ENCODE peak calls at places on chromosomes 2 and 18, in five cellular contexts. I is CD8-positive, alpha-beta T cell; T is neural progenitor cell; F is cardiac fibroblast; Q is skeletal muscle cell. A is an unnamed sample.

GRCh38 chr2:43764086-43764710 is 9.6 kb upstream of the DYNC2LI1 start:
- DNase-seq in I (no peak), T (no peak), F (no peak), Q (no peak), A (no peak)

GRCh38 chr2:204743368-204743960 is 198.2 kb downstream of the PARD3B start:
- DNase-seq in I (no peak), T (no peak), F (no peak), Q (no peak), A (peak; percentile 61)

GRCh38 chr2:8277921-8278571 is 403.8 kb upstream of the ID2 start:
- DNase-seq in I (no peak), T (no peak), F (no peak), Q (no peak), A (no peak)

GRCh38 chr2:200379481-200380120 is 73.1 kb downstream of the SPATS2L start:
- DNase-seq in I (no peak), T (peak; percentile 69), F (no peak), Q (no peak), A (no peak)

GRCh38 chr2:235690082-235690808 is 196.4 kb downstream of the AGAP1 start:
- DNase-seq in I (no peak), T (no peak), F (no peak), Q (no peak), A (no peak)

GRCh38 chr2:69385443-69386151 is 1.4 kb downstream of the GFPT1 start:
- DNase-seq in I (no peak), T (no peak), F (peak; percentile 65), Q (no peak), A (peak; percentile 21)

GRCh38 chr2:1808921-1809551 is 64.7 kb upstream of the PXDN start:
- DNase-seq in I (no peak), T (no peak), F (no peak), Q (no peak), A (no peak)

GRCh38 chr2:25132296-25132630 is 36.1 kb downstream of the POMC start:
- DNase-seq in I (no peak), T (peak; percentile 82), F (no peak), Q (no peak), A (no peak)

GRCh38 chr2:120066708-120067547 is 54.1 kb downstream of the EPB41L5 start:
- DNase-seq in I (no peak), T (no peak), F (peak; percentile 19), Q (no peak), A (peak; percentile 21)

GRCh38 chr2:100482741-100483140 is 12.5 kb downstream of the NMS start:
- DNase-seq in I (no peak), T (peak; percentile 8), F (peak; percentile 11), Q (no peak), A (no peak)

GRCh38 chr18:51044928-51045587 is 15.0 kb downstream of the SMAD4 start:
- DNase-seq in I (no peak), T (peak; percentile 50), F (no peak), Q (no peak), A (no peak)

GRCh38 chr2:113699048-113699447 is 57.4 kb downstream of the SLC35F5 start:
- DNase-seq in I (no peak), T (no peak), F (no peak), Q (no peak), A (no peak)

GRCh38 chr2:53636616-53637015 is 131.0 kb upstream of the CHAC2 start:
- DNase-seq in I (no peak), T (no peak), F (no peak), Q (no peak), A (no peak)

DNA sequence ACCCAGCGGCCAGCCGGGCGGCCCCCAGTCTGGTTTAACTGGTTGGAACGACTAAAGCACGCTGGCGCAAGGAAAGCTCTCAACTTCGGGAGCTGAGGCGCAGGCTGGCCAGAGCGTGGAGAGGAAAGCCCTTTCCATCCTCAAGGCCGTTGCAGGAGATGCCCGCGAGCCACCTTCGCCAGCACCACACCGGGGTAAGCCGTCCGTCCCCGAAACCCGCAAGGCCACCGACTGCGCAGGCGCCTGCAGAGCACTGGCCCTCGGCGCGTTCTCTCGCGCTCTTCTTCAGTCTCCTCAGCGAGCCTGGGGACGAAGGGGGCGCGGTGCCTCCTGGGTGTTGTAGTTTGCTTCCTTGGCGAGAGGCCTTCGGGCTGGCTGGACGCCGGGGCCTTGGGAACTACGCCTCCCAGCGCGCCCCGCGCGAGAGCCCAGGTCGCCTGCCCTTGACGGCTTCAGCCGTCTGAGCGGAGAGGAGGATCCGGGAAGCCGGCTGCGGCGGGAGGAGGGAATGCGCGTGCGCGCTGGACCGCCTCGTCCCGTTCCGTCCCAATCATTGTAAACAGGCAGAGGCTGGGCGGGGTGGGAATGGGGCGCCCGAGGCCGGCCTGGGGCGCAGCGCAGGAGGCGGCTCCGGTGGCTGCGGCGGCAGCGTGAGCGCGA is at the start of gene RALBP1:
- DNase-seq in I (peak; percentile 98), T (peak; percentile 100), F (peak; percentile 100), Q (peak; percentile 98), A (peak; percentile 100)
- H3K4me3 ChIP-seq in I (peak within 1 kb of the TSS; percentile 93), T (peak within 1 kb of the TSS; percentile 84), F (peak within 1 kb of the TSS; percentile 89), Q (peak within 1 kb of the TSS; percentile 97), A (peak within 1 kb of the TSS; percentile 100)

GRCh38 chr2:48309900-48310299 is 220.1 kb upstream of the STON1 start:
- DNase-seq in I (no peak), T (no peak), F (no peak), Q (no peak), A (no peak)
- H3K4me3 ChIP-seq in I (no peak overlapping the region), T (no peak overlapping the region), F (no peak overlapping the region), Q (no peak overlapping the region), A (no peak overlapping the region)

DNA sequence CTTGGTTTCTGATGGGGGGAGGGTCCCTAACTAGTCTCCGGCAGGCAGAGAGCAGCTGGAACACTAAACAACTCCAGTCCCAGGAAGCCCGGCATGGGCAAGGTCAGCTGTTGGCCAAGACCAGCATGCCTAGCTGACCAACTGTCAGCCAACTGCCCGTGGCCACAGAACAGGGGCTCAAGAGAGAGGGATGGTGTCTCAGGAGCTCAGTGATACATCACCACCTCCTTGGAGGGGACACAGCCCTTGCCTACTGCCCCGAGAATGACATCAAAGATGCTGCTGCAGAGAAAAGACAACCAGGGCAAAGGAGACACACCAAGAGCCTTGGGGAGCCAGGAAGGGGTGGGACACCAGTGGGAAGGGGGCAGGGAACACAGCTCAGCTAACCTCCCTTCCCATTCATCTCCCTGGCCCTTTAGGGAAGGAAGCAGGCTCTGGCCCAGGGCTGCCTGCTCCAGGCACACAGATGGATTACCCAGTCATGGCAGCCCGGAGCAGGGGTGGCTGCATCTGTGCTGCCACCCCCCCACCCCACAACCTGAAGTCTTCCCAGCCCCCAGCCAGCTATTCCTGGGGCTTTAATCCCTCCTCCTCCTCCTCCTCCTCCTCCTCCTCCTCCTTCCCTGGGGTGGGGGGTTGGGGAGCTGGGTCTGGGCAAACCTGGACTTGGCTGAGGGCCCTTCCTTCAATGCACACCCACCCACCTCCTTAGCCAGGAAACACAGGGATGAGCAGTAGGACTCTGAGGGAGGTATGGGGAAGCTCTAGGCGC is 1.9 kb downstream of the BIN1 start:
- DNase-seq in I (no peak), T (peak; percentile 30), F (no peak), Q (no peak), A (no peak)
- H3K4me3 ChIP-seq in I (no peak overlapping the region), T (peak overlapping the region; percentile 61), F (peak overlapping the region; percentile 80), Q (peak overlapping the region; percentile 93), A (peak overlapping the region; percentile 68)

DNA sequence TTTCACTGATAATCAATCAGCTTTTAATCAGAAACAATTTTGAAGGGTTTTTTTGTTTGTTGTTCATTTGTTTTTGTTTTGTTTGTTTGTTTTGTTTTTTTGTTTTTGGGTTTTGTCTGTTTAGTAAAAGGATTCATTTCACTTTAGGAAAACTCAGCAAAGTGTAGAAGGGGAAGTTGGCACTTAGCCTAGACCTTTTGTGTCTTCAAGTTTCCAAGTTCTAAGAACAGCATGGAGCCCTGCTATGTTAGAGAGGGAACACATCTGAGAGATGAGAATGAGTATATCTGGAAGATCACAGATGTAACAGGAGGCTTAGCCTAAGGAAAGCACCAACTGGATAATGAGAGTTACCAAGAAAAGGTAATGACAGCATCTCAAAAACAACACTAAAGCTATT is 501.5 kb downstream of the ERBB4 start:
- DNase-seq in I (no peak), T (no peak), F (no peak), Q (no peak), A (no peak)
- H3K4me3 ChIP-seq in I (no peak overlapping the region), T (no peak overlapping the region), F (no peak overlapping the region), Q (no peak overlapping the region), A (no peak overlapping the region)

DNA sequence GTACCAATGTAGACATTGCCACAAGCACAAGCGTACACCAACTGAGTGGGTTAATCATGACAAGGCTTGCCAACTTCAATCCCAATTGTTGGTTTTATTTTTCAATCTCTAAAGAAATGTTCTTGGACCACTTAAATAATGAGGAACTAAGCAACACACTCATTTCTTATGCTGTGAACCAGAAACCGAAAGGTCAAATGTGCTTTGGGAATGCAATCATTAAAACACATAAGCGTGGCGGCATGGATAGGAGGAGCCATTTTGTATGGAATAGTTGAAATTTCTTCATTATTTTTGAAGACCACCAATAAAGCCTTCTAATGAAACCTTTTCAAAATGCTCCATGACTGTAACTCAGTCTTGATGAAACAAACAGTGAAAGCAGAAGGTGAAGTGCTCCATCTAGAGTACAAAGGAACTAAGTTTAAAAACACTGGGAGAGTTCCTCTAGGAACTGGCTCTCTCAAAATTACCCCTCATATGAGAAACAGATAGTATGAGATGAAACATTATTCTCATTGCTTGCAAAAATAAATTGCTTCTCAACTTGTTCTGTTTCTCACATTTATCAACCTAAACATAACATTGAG is 113.2 kb upstream of the CHST9 start:
- DNase-seq in I (no peak), T (peak; percentile 31), F (no peak), Q (no peak), A (no peak)
- H3K4me3 ChIP-seq in I (no peak overlapping the region), T (no peak overlapping the region), F (no peak overlapping the region), Q (no peak overlapping the region), A (no peak overlapping the region)

GRCh38 chr2:285990-286389 is 1.9 kb downstream of the ALKAL2 start:
- DNase-seq in I (no peak), T (no peak), F (no peak), Q (no peak), A (no peak)

GRCh38 chr2:286774-287392 is 1.0 kb downstream of the ALKAL2 start:
- DNase-seq in I (no peak), T (peak; percentile 58), F (peak; percentile 20), Q (no peak), A (peak; percentile 16)

GRCh38 chr2:285506-285905 is 2.4 kb downstream of the ALKAL2 start:
- DNase-seq in I (no peak), T (no peak), F (peak; percentile 75), Q (peak; percentile 61), A (no peak)

GRCh38 chr2:283996-284794 is 3.7 kb downstream of the ALKAL2 start:
- DNase-seq in I (no peak), T (peak; percentile 58), F (no peak), Q (no peak), A (no peak)

DNA sequence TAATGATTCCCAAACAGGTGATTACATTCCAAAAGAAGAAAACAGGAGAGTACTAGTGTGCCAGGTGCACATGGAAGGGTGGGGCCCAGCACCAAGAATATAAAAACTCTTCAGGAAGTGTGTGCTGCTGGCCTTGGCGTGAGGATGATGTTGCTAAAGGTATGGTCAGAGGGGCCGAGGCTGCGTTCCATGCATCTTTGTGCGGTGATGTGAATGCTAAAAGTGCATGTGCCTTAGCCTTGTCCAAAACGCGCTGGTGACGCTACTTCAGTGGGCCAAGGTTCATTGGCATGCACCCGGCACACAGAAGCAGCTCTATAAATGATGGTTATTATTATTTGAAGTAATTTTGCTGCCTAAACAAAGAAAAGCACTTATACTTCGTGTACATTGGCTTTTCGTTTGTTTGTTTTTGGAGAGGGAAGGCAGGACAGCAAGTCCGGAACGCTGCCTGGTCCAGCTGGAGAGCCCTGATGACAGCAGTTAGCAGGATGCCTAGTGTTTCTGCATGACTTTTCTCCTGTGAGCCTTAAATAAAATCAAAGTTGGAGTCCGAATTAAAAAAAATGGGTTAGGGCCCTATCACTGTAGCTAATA is 2.9 kb downstream of the ALKAL2 start:
- DNase-seq in I (no peak), T (no peak), F (peak; percentile 44), Q (no peak), A (no peak)
- H3K4me3 ChIP-seq in I (no peak overlapping the region), T (no peak overlapping the region), F (no peak overlapping the region), Q (no peak overlapping the region), A (no peak overlapping the region)